ENCODE peak calls at places on chromosomes 12 and 14, in five cellular contexts. Q, K, V, X and B are unnamed samples.

GRCh38 chr12:62651138-62651537 is 184.5 kb downstream of the MON2 start:
- DNase-seq in V (no peak), Q (no peak), X (no peak), K (no peak), B (no peak)

GRCh38 chr12:1919284-1919683 is 832 bp upstream of the CACNA2D4 start:
- DNase-seq in X (no peak), K (no peak), V (peak; percentile 24), Q (peak; percentile 35), B (peak; percentile 14)

GRCh38 chr14:68250950-68251765 is 431.6 kb downstream of the RAD51B start:
- DNase-seq in K (no peak), Q (no peak), X (no peak), V (no peak), B (no peak)

GRCh38 chr12:32285484-32285883 is 113.9 kb upstream of the FGD4 start:
- DNase-seq in X (no peak), K (no peak), Q (no peak), V (peak; percentile 65), B (no peak)

GRCh38 chr12:119710941-119711551 is 43.1 kb downstream of the PRKAB1 start:
- DNase-seq in X (no peak), Q (no peak), K (no peak), V (no peak), B (no peak)

GRCh38 chr12:68557011-68557715 is 53.5 kb upstream of the RAP1B start:
- DNase-seq in K (no peak), X (no peak), V (no peak), Q (no peak), B (no peak)

GRCh38 chr12:85627584-85627983 is 208.6 kb downstream of the RASSF9 start:
- DNase-seq in Q (no peak), V (no peak), X (no peak), K (peak; percentile 43), B (no peak)

GRCh38 chr14:36773558-36773957 is 111.9 kb downstream of the PAX9 start:
- DNase-seq in V (no peak), Q (no peak), K (no peak), X (no peak), B (no peak)

GRCh38 chr12:124551268-124552144 is 15.9 kb downstream of the NCOR2 start:
- DNase-seq in Q (peak; percentile 87), K (no peak), X (peak; percentile 62), V (peak; percentile 75), B (peak; percentile 55)

GRCh38 chr12:14777271-14777670 is 26.0 kb downstream of the WBP11 start:
- DNase-seq in Q (no peak), K (no peak), V (no peak), X (no peak), B (peak; percentile 68)

GRCh38 chr12:14920475-14921126 is 17.7 kb downstream of the ERP27 start:
- DNase-seq in V (no peak), K (no peak), Q (no peak), X (no peak), B (no peak)

GRCh38 chr12:132899033-132899432 is 11.6 kb upstream of the CHFR start:
- DNase-seq in V (no peak), X (no peak), K (no peak), Q (no peak), B (no peak)

GRCh38 chr14:72450473-72451044 is 443.3 kb downstream of the DPF3 start:
- DNase-seq in V (no peak), Q (no peak), X (no peak), K (no peak), B (no peak)

GRCh38 chr12:47020211-47020821 is 59.1 kb upstream of the PCED1B start:
- DNase-seq in Q (no peak), V (no peak), X (no peak), K (no peak), B (no peak)

GRCh38 chr12:104733717-104734175 is 224.3 kb downstream of the SLC41A2 start:
- DNase-seq in V (peak; percentile 52), K (no peak), Q (peak; percentile 77), X (no peak), B (no peak)

GRCh38 chr14:102370305-102370809 is 7.6 kb downstream of the TECPR2 start:
- DNase-seq in V (no peak), K (no peak), X (peak; percentile 34), Q (no peak), B (no peak)

GRCh38 chr14:90576981-90577660 is 180.3 kb downstream of the CALM1 start:
- DNase-seq in X (no peak), K (no peak), Q (no peak), V (no peak), B (no peak)

GRCh38 chr12:28086521-28086920 is 103.7 kb upstream of the CCDC91 start:
- DNase-seq in K (no peak), X (no peak), Q (no peak), V (no peak), B (no peak)

GRCh38 chr14:35133542-35134328 is 11.4 kb downstream of the PRORP start:
- DNase-seq in V (no peak), Q (no peak), K (no peak), X (no peak), B (no peak)

GRCh38 chr14:101760138-101761011 is 1.1 kb upstream of the PPP2R5C start:
- DNase-seq in K (peak; percentile 90), X (peak; percentile 97), V (peak; percentile 98), Q (peak; percentile 99), B (peak; percentile 99)

GRCh38 chr12:122394626-122395194 is 27.8 kb downstream of the CLIP1 start:
- DNase-seq in Q (no peak), K (peak; percentile 16), X (peak; percentile 36), V (no peak), B (no peak)

GRCh38 chr14:38752750-38753149 is 350.3 kb downstream of the SEC23A start:
- DNase-seq in X (no peak), K (no peak), Q (no peak), V (no peak), B (no peak)

GRCh38 chr14:94394594-94395305 is 6.3 kb upstream of the SERPINA1 start:
- DNase-seq in K (no peak), Q (peak; percentile 82), V (no peak), X (peak; percentile 63), B (no peak)